ENCODE peak calls at places on chromosomes 6 and 20, in eight cellular contexts. T is activated T-cell treated with anti-CD3 and anti-CD28 coated beads for 4 hours; K is H7; A is T-helper 2 cell; S is GDM1; E is fibroblast of mammary gland; V is pancreas; L is stimulated activated naive CD4-positive, alpha-beta T cell. Z is an unnamed sample.

GRCh38 chr6:33812669-33813068 is 8.9 kb upstream of the MLN start:
- DNase-seq in T (no peak), K (peak), A (no peak), S (peak), E (peak), V (peak), L (peak), Z (no peak)

GRCh38 chr20:25065625-25066338 is 7.8 kb upstream of the ACSS1 start:
- DNase-seq in T (peak), K (peak), A (peak), S (peak), E (peak), V (peak), L (peak), Z (peak)

GRCh38 chr20:45779011-45779915 is 12.4 kb downstream of the WFDC3 start:
- DNase-seq in T (no peak), K (no peak), A (no peak), S (no peak), E (peak), V (peak), L (no peak), Z (no peak)

GRCh38 chr6:7129360-7129759 is 21.6 kb downstream of the RREB1 start:
- DNase-seq in T (no peak), K (no peak), A (no peak), S (no peak), E (no peak), V (no peak), L (peak), Z (no peak)

GRCh38 chr6:34243901-34244884 is 4.6 kb downstream of the SMIM29 start:
- DNase-seq in T (peak), K (peak), A (no peak), S (peak), E (peak), V (no peak), L (no peak), Z (no peak)

GRCh38 chr6:1621328-1621701 is 11.6 kb downstream of the FOXC1 start:
- DNase-seq in T (no peak), K (peak), A (no peak), S (no peak), E (no peak), V (no peak), L (no peak), Z (no peak)

GRCh38 chr6:44180886-44181285 is 22.3 kb downstream of the CAPN11 start:
- DNase-seq in T (no peak), K (peak), A (no peak), S (no peak), E (no peak), V (no peak), L (no peak), Z (no peak)

GRCh38 chr6:149127212-149127611 is 190.3 kb upstream of the TAB2 start:
- DNase-seq in T (no peak), K (no peak), A (no peak), S (no peak), E (peak), V (no peak), L (no peak), Z (no peak)

GRCh38 chr6:106372838-106373501 is 12.5 kb downstream of the CRYBG1 start:
- DNase-seq in T (no peak), K (no peak), A (no peak), S (no peak), E (no peak), V (no peak), L (no peak), Z (no peak)

GRCh38 chr6:16764188-16764950 is 3.1 kb upstream of the ATXN1 start:
- DNase-seq in T (no peak), K (no peak), A (no peak), S (no peak), E (peak), V (no peak), L (peak), Z (no peak)

GRCh38 chr6:158772851-158773371 is 46.3 kb downstream of the EZR start:
- DNase-seq in T (no peak), K (no peak), A (peak), S (no peak), E (peak), V (no peak), L (no peak), Z (no peak)

GRCh38 chr20:32445539-32446273 is 87.6 kb downstream of the ASXL1 start:
- DNase-seq in T (no peak), K (peak), A (no peak), S (no peak), E (no peak), V (no peak), L (no peak), Z (no peak)

GRCh38 chr6:168177492-168177891 is 98.5 kb upstream of the FRMD1 start:
- DNase-seq in T (no peak), K (no peak), A (no peak), S (no peak), E (no peak), V (no peak), L (no peak), Z (no peak)

GRCh38 chr20:18738055-18738454 is 75.5 kb upstream of the SCP2D1 start:
- DNase-seq in T (no peak), K (no peak), A (peak), S (no peak), E (peak), V (no peak), L (no peak), Z (no peak)

GRCh38 chr6:75493400-75494064 is at the start of gene FILIP1:
- DNase-seq in T (no peak), K (peak), A (no peak), S (no peak), E (peak), V (peak), L (no peak), Z (no peak)

GRCh38 chr6:116190550-116190949 is 63.3 kb downstream of the TSPYL4 start:
- DNase-seq in T (no peak), K (no peak), A (no peak), S (no peak), E (peak), V (no peak), L (no peak), Z (no peak)

GRCh38 chr6:89542081-89542855 is 96.3 kb downstream of the LYRM2 start:
- DNase-seq in T (no peak), K (no peak), A (no peak), S (no peak), E (no peak), V (no peak), L (no peak), Z (no peak)

GRCh38 chr6:451847-452246 is 60.3 kb downstream of the IRF4 start:
- DNase-seq in T (no peak), K (no peak), A (no peak), S (no peak), E (no peak), V (no peak), L (no peak), Z (no peak)

GRCh38 chr20:20369353-20370086 is 1.6 kb downstream of the INSM1 start:
- DNase-seq in T (no peak), K (peak), A (no peak), S (no peak), E (no peak), V (peak), L (no peak), Z (no peak)

GRCh38 chr20:37484386-37484785 is 36.7 kb upstream of the NNAT start:
- DNase-seq in T (no peak), K (no peak), A (no peak), S (no peak), E (no peak), V (no peak), L (no peak), Z (no peak)

GRCh38 chr6:22959571-22959970 is 390.2 kb downstream of the HDGFL1 start:
- DNase-seq in T (no peak), K (no peak), A (no peak), S (no peak), E (no peak), V (no peak), L (no peak), Z (no peak)

GRCh38 chr6:12801141-12801540 is 84.6 kb downstream of the PHACTR1 start:
- DNase-seq in T (no peak), K (no peak), A (no peak), S (no peak), E (no peak), V (no peak), L (no peak), Z (no peak)

GRCh38 chr6:119351005-119351394 is 1.4 kb upstream of the MAN1A1 start:
- DNase-seq in T (no peak), K (no peak), A (no peak), S (no peak), E (peak), V (no peak), L (no peak), Z (no peak)

GRCh38 chr6:118281291-118281690 is 266.8 kb upstream of the PLN start:
- DNase-seq in T (no peak), K (peak), A (no peak), S (no peak), E (no peak), V (no peak), L (no peak), Z (no peak)

GRCh38 chr6:13068558-13069210 is 259.7 kb downstream of the TBC1D7 start:
- DNase-seq in T (no peak), K (no peak), A (no peak), S (peak), E (no peak), V (no peak), L (no peak), Z (no peak)